ENCODE peak calls at places on chromosomes 12 and 14, in five cellular contexts. I is transverse colon, Z is lower leg skin, V is tibial nerve, R is Peyer's patch. O is an unnamed sample.

GRCh38 chr12:4246116-4246515 is 27.4 kb upstream of the CCND2 start:
- DNase-seq in I (no peak), Z (no peak), V (no peak), R (no peak), O (no peak)

GRCh38 chr12:130374083-130374482 is 36.4 kb downstream of the PIWIL1 start:
- DNase-seq in I (no peak), Z (no peak), V (no peak), R (no peak), O (no peak)

GRCh38 chr12:45553204-45553603 is 176.3 kb upstream of the ARID2 start:
- DNase-seq in I (no peak), Z (no peak), V (no peak), R (no peak), O (no peak)

GRCh38 chr12:47249082-47249481 is 169.3 kb upstream of the AMIGO2 start:
- DNase-seq in I (no peak), Z (no peak), V (no peak), R (no peak), O (no peak)

GRCh38 chr14:60904381-60904780 is 76.5 kb downstream of the TRMT5 start:
- DNase-seq in I (no peak), Z (no peak), V (no peak), R (no peak), O (no peak)

GRCh38 chr12:31315089-31315725 is 10.7 kb downstream of the SINHCAF start:
- DNase-seq in I (no peak), Z (no peak), V (no peak), R (no peak), O (no peak)

GRCh38 chr14:104739026-104739425 is 13.9 kb upstream of the SIVA1 start:
- DNase-seq in I (no peak), Z (no peak), V (no peak), R (no peak), O (no peak)

GRCh38 chr14:100531591-100532121 is 55.6 kb downstream of the BEGAIN start:
- DNase-seq in I (no peak), Z (peak), V (peak), R (peak), O (no peak)

GRCh38 chr14:76015668-76016067 is 30.1 kb downstream of the IFT43 start:
- DNase-seq in I (no peak), Z (no peak), V (no peak), R (no peak), O (no peak)

GRCh38 chr12:34297126-34297789 is 275.0 kb downstream of the ALG10 start:
- DNase-seq in I (no peak), Z (peak), V (no peak), R (no peak), O (no peak)

GRCh38 chr12:124044021-124044420 is 71.0 kb downstream of the ZNF664 start:
- DNase-seq in I (no peak), Z (no peak), V (no peak), R (no peak), O (no peak)

GRCh38 chr14:67619446-67620216 is at the start of gene ARG2:
- DNase-seq in I (peak), Z (peak), V (peak), R (peak), O (peak)

GRCh38 chr12:58942345-58942744 is 22.0 kb upstream of the LRIG3 start:
- DNase-seq in I (no peak), Z (no peak), V (no peak), R (no peak), O (no peak)

GRCh38 chr14:103066399-103066798 is 9.1 kb upstream of the CDC42BPB start:
- DNase-seq in I (no peak), Z (no peak), V (no peak), R (peak), O (no peak)

GRCh38 chr14:76931629-76932402 is 96.7 kb downstream of the IRF2BPL start:
- DNase-seq in I (no peak), Z (no peak), V (no peak), R (no peak), O (no peak)

GRCh38 chr14:48250575-48250974 is 575.2 kb upstream of the MDGA2 start:
- DNase-seq in I (no peak), Z (no peak), V (no peak), R (no peak), O (no peak)

GRCh38 chr12:25252946-25253345 is 2.2 kb upstream of the KRAS start:
- DNase-seq in I (no peak), Z (no peak), V (no peak), R (no peak), O (no peak)

GRCh38 chr12:114163766-114164165 is 197.6 kb upstream of the RBM19 start:
- DNase-seq in I (no peak), Z (no peak), V (no peak), R (no peak), O (no peak)

GRCh38 chr12:106369624-106370346 is 12.2 kb downstream of the POLR3B start:
- DNase-seq in I (no peak), Z (no peak), V (no peak), R (no peak), O (no peak)

GRCh38 chr14:30874120-30874998 is at the start of gene COCH:
- DNase-seq in I (peak), Z (peak), V (no peak), R (peak), O (peak)

GRCh38 chr14:100297320-100298300 is 8.6 kb downstream of the SLC25A29 start:
- DNase-seq in I (peak), Z (peak), V (peak), R (peak), O (no peak)

GRCh38 chr12:44381341-44381740 is 494.8 kb downstream of the NELL2 start:
- DNase-seq in I (no peak), Z (no peak), V (no peak), R (no peak), O (no peak)

GRCh38 chr12:46209914-46210834 is 58.7 kb downstream of the SLC38A1 start:
- DNase-seq in I (peak), Z (no peak), V (no peak), R (no peak), O (no peak)

GRCh38 chr12:6215932-6216494 is 15.8 kb downstream of the CD9 start:
- DNase-seq in I (peak), Z (peak), V (peak), R (peak), O (no peak)

GRCh38 chr12:122967151-122967550 is 888 bp upstream of the ABCB9 start:
- DNase-seq in I (no peak), Z (no peak), V (no peak), R (no peak), O (no peak)

GRCh38 chr14:90805662-90806548 is 10.3 kb downstream of the TTC7B start:
- DNase-seq in I (no peak), Z (no peak), V (no peak), R (no peak), O (no peak)

GRCh38 chr14:95559203-95559602 is 24.4 kb downstream of the GLRX5 start:
- DNase-seq in I (no peak), Z (no peak), V (no peak), R (no peak), O (no peak)

GRCh38 chr14:30874999-30875787 is 834 bp downstream of the COCH start:
- DNase-seq in I (peak), Z (no peak), V (no peak), R (peak), O (no peak)

DNA sequence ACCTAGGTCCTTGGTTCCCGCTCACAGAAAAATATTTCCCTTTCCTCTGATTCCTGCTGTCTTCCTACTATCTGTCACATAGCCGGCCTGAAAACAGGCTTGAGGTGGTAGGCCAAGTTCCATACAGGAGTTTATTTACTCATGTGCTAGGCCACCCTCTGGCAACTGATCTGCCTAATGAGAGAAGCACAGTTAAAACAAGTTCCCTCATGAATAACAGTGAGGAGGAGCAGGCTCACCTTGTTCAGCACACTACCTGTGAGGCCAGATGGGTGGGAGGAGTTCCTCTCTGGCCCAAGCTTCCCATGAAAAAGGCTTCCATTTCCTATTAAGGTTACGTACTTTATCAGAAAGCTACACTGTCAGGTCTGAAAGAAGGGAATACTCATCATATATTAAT is 206.0 kb downstream of the MYRFL start:
- DNase-seq in I (no peak), Z (no peak), V (no peak), R (no peak), O (no peak)
- TF ChIP-seq CTCF in I (no peak), Z (no peak), V (no peak), R (no peak), O (no peak)

GRCh38 chr14:58014778-58015177 is 137.2 kb downstream of the ARMH4 start:
- DNase-seq in I (no peak), Z (no peak), V (no peak), R (no peak), O (no peak)
- TF ChIP-seq CTCF in I (no peak), Z (no peak), V (no peak), R (no peak), O (no peak)

DNA sequence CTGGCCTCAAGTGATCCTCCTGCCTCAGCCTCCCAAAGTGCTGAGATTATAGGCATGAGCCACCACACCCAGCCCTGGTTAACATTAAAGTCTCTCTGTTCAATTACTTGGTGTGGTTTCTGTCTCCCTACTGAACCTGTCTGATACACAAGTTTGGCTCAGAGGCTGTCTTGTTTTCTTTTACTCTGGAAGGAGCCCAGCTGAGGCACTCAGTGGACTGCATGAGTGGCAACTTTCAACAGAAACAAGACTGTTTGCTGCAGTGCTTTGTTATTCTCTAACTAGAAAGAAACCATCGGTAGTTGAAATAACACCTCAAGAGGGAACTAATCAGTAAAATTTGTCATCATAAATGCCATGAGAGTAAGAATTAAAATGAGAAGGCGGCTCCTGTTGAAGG is 238.7 kb downstream of the FOXN3 start:
- DNase-seq in I (no peak), Z (no peak), V (no peak), R (no peak), O (no peak)
- TF ChIP-seq CTCF in I (no peak), Z (no peak), V (no peak), R (no peak), O (no peak)

GRCh38 chr14:23465261-23465660 is 4.2 kb upstream of the NGDN start:
- DNase-seq in I (no peak), Z (no peak), V (no peak), R (no peak), O (no peak)
- TF ChIP-seq CTCF in I (no peak), Z (no peak), V (no peak), R (no peak), O (no peak)

GRCh38 chr12:18551703-18552102 is 186.1 kb downstream of the PLCZ1 start:
- DNase-seq in I (no peak), Z (no peak), V (no peak), R (no peak), O (no peak)

GRCh38 chr12:18546399-18546798 is 191.4 kb downstream of the PLCZ1 start:
- DNase-seq in I (no peak), Z (no peak), V (no peak), R (no peak), O (no peak)

GRCh38 chr12:18552829-18553228 is 185.0 kb downstream of the PLCZ1 start:
- DNase-seq in I (no peak), Z (no peak), V (no peak), R (no peak), O (no peak)

GRCh38 chr12:18549598-18549997 is 188.2 kb downstream of the PLCZ1 start:
- DNase-seq in I (no peak), Z (no peak), V (no peak), R (no peak), O (no peak)
- TF ChIP-seq CTCF in I (no peak), Z (no peak), V (no peak), R (no peak), O (no peak)